ENCODE peak calls at places on chromosomes 13 and 19, in four cellular contexts. One of them, this sample, is unnamed.

GRCh38 chr19:45782162-45782623 is at the start of gene DMPK:
- DNase-seq in GM12878: no peak
- DNase-seq in ecto neural progenitor cell: no peak
- DNase-seq in T-cell: no peak
- DNase-seq in this sample: no peak

GRCh38 chr13:70755411-70755810 is 647.2 kb upstream of the KLHL1 start:
- DNase-seq in GM12878: no peak
- DNase-seq in ecto neural progenitor cell: no peak
- DNase-seq in T-cell: no peak
- DNase-seq in this sample: no peak

GRCh38 chr13:33323766-33324525 is 38.4 kb upstream of the STARD13 start:
- DNase-seq in GM12878: no peak
- DNase-seq in ecto neural progenitor cell: no peak
- DNase-seq in T-cell: no peak
- DNase-seq in this sample: no peak

GRCh38 chr13:95627590-95627989 is 16.9 kb downstream of the DZIP1 start:
- DNase-seq in GM12878: no peak
- DNase-seq in ecto neural progenitor cell: no peak
- DNase-seq in T-cell: no peak
- DNase-seq in this sample: no peak

GRCh38 chr19:40717325-40717879 is 490 bp downstream of the ITPKC start:
- DNase-seq in GM12878: no peak
- DNase-seq in ecto neural progenitor cell: no peak
- DNase-seq in T-cell: no peak
- DNase-seq in this sample: peak

GRCh38 chr19:5805465-5806132 is 732 bp downstream of the NRTN start:
- DNase-seq in GM12878: no peak
- DNase-seq in ecto neural progenitor cell: peak
- DNase-seq in T-cell: peak
- DNase-seq in this sample: peak

GRCh38 chr13:42745655-42746054 is 35.7 kb upstream of the FAM216B start:
- DNase-seq in GM12878: no peak
- DNase-seq in ecto neural progenitor cell: no peak
- DNase-seq in T-cell: no peak
- DNase-seq in this sample: no peak

GRCh38 chr13:21686761-21687391 is 16.0 kb downstream of the FGF9 start:
- DNase-seq in GM12878: peak
- DNase-seq in ecto neural progenitor cell: no peak
- DNase-seq in T-cell: no peak
- DNase-seq in this sample: no peak

GRCh38 chr13:34156841-34157365 is 339.0 kb downstream of the RFC3 start:
- DNase-seq in GM12878: peak
- DNase-seq in ecto neural progenitor cell: no peak
- DNase-seq in T-cell: no peak
- DNase-seq in this sample: peak

GRCh38 chr19:44955500-44956439 is 590 bp downstream of the CLPTM1 start:
- DNase-seq in GM12878: no peak
- DNase-seq in ecto neural progenitor cell: no peak
- DNase-seq in T-cell: no peak
- DNase-seq in this sample: no peak

GRCh38 chr13:57128909-57129308 is 11.8 kb upstream of the PRR20A start:
- DNase-seq in GM12878: no peak
- DNase-seq in ecto neural progenitor cell: no peak
- DNase-seq in T-cell: no peak
- DNase-seq in this sample: no peak

GRCh38 chr19:2922987-2923386 is 21.8 kb downstream of the ZNF77 start:
- DNase-seq in GM12878: no peak
- DNase-seq in ecto neural progenitor cell: no peak
- DNase-seq in T-cell: no peak
- DNase-seq in this sample: no peak

GRCh38 chr13:28220166-28220565 is 81.8 kb downstream of the PAN3 start:
- DNase-seq in GM12878: no peak
- DNase-seq in ecto neural progenitor cell: no peak
- DNase-seq in T-cell: no peak
- DNase-seq in this sample: no peak

GRCh38 chr13:21066946-21067345 is 5.6 kb upstream of the LATS2 start:
- DNase-seq in GM12878: no peak
- DNase-seq in ecto neural progenitor cell: no peak
- DNase-seq in T-cell: no peak
- DNase-seq in this sample: no peak

GRCh38 chr13:43057653-43058317 is 34.4 kb downstream of the DNAJC15 start:
- DNase-seq in GM12878: no peak
- DNase-seq in ecto neural progenitor cell: no peak
- DNase-seq in T-cell: peak
- DNase-seq in this sample: peak

GRCh38 chr13:44098559-44098958 is 218.9 kb downstream of the LACC1 start:
- DNase-seq in GM12878: no peak
- DNase-seq in ecto neural progenitor cell: no peak
- DNase-seq in T-cell: no peak
- DNase-seq in this sample: no peak

GRCh38 chr19:48415395-48415794 is 21.9 kb downstream of the GRIN2D start:
- DNase-seq in GM12878: no peak
- DNase-seq in ecto neural progenitor cell: peak
- DNase-seq in T-cell: peak
- DNase-seq in this sample: peak

GRCh38 chr13:36447501-36447900 is 15.2 kb downstream of the CCNA1 start:
- DNase-seq in GM12878: no peak
- DNase-seq in ecto neural progenitor cell: no peak
- DNase-seq in T-cell: no peak
- DNase-seq in this sample: no peak

GRCh38 chr13:113649212-113649611 is 8.8 kb downstream of the ATP4B start:
- DNase-seq in GM12878: no peak
- DNase-seq in ecto neural progenitor cell: no peak
- DNase-seq in T-cell: no peak
- DNase-seq in this sample: no peak

GRCh38 chr19:56637976-56638555 is 4.9 kb upstream of the SMIM17 start:
- DNase-seq in GM12878: no peak
- DNase-seq in ecto neural progenitor cell: peak
- DNase-seq in T-cell: no peak
- DNase-seq in this sample: peak

GRCh38 chr19:3512562-3512961 is 6.5 kb downstream of the FZR1 start:
- DNase-seq in GM12878: no peak
- DNase-seq in ecto neural progenitor cell: no peak
- DNase-seq in T-cell: no peak
- DNase-seq in this sample: no peak

GRCh38 chr13:46050771-46051170 is 1.8 kb downstream of the ZC3H13 start:
- DNase-seq in GM12878: no peak
- DNase-seq in ecto neural progenitor cell: no peak
- DNase-seq in T-cell: no peak
- DNase-seq in this sample: no peak

GRCh38 chr19:5246554-5247155 is 94.0 kb downstream of the PTPRS start:
- DNase-seq in GM12878: no peak
- DNase-seq in ecto neural progenitor cell: no peak
- DNase-seq in T-cell: no peak
- DNase-seq in this sample: no peak

GRCh38 chr13:20388184-20388583 is 137.5 kb downstream of the CRYL1 start:
- DNase-seq in GM12878: no peak
- DNase-seq in ecto neural progenitor cell: no peak
- DNase-seq in T-cell: no peak
- DNase-seq in this sample: no peak

GRCh38 chr13:104442541-104442940 is 1376.3 kb upstream of the SLC10A2 start:
- DNase-seq in GM12878: no peak
- DNase-seq in ecto neural progenitor cell: no peak
- DNase-seq in T-cell: no peak
- DNase-seq in this sample: no peak

GRCh38 chr13:112951674-112952371 is 17.2 kb upstream of the MCF2L start:
- DNase-seq in GM12878: no peak
- DNase-seq in ecto neural progenitor cell: no peak
- DNase-seq in T-cell: no peak
- DNase-seq in this sample: no peak

GRCh38 chr19:11550265-11550664 is 8.8 kb downstream of the ELOF1 start:
- DNase-seq in GM12878: no peak
- DNase-seq in ecto neural progenitor cell: no peak
- DNase-seq in T-cell: no peak
- DNase-seq in this sample: no peak

GRCh38 chr19:38684078-38684861 is 36.8 kb downstream of the ACTN4 start:
- DNase-seq in GM12878: no peak
- DNase-seq in ecto neural progenitor cell: no peak
- DNase-seq in T-cell: peak
- DNase-seq in this sample: peak

GRCh38 chr19:48419158-48419920 is 25.9 kb downstream of the GRIN2D start:
- DNase-seq in GM12878: peak
- DNase-seq in ecto neural progenitor cell: peak
- DNase-seq in T-cell: peak
- DNase-seq in this sample: peak